ENCODE peak calls at places on chromosomes 2 and 18, in six cellular contexts. One of them, this sample, is unnamed.

GRCh38 chr2:178485356-178485755 is 5.1 kb downstream of the PLEKHA3 start:
- DNase-seq in HCT116: no peak
- DNase-seq in amygdala: no peak
- DNase-seq in NCI-H1092 treated with DMSO at 0.1 percent for 48 hours: no peak
- DNase-seq in iPS DF 19.7: no peak
- DNase-seq in IMR-90: no peak
- DNase-seq in this sample: no peak

GRCh38 chr2:157746234-157746950 is 117.7 kb upstream of the ACVR1C start:
- DNase-seq in NCI-H1092 treated with DMSO at 0.1 percent for 48 hours: no peak
- DNase-seq in IMR-90: peak
- DNase-seq in HCT116: no peak
- DNase-seq in iPS DF 19.7: no peak
- DNase-seq in amygdala: no peak
- DNase-seq in this sample: peak

GRCh38 chr2:128611421-128612320 is 293.0 kb upstream of the HS6ST1 start:
- DNase-seq in HCT116: no peak
- DNase-seq in iPS DF 19.7: no peak
- DNase-seq in amygdala: no peak
- DNase-seq in IMR-90: no peak
- DNase-seq in NCI-H1092 treated with DMSO at 0.1 percent for 48 hours: no peak
- DNase-seq in this sample: no peak

GRCh38 chr2:222892321-222892720 is 31.5 kb downstream of the ACSL3 start:
- DNase-seq in IMR-90: peak
- DNase-seq in amygdala: no peak
- DNase-seq in iPS DF 19.7: no peak
- DNase-seq in HCT116: no peak
- DNase-seq in NCI-H1092 treated with DMSO at 0.1 percent for 48 hours: no peak
- DNase-seq in this sample: peak

GRCh38 chr2:102245266-102246151 is 58.7 kb downstream of the IL1RL2 start:
- DNase-seq in iPS DF 19.7: no peak
- DNase-seq in NCI-H1092 treated with DMSO at 0.1 percent for 48 hours: no peak
- DNase-seq in IMR-90: peak
- DNase-seq in amygdala: no peak
- DNase-seq in HCT116: no peak
- DNase-seq in this sample: peak

GRCh38 chr18:627211-627610 is 30.2 kb upstream of the TYMS start:
- DNase-seq in iPS DF 19.7: no peak
- DNase-seq in HCT116: no peak
- DNase-seq in amygdala: no peak
- DNase-seq in NCI-H1092 treated with DMSO at 0.1 percent for 48 hours: no peak
- DNase-seq in IMR-90: peak
- DNase-seq in this sample: no peak

GRCh38 chr2:10039658-10040410 is 3.5 kb upstream of the KLF11 start:
- DNase-seq in iPS DF 19.7: no peak
- DNase-seq in HCT116: no peak
- DNase-seq in amygdala: peak
- DNase-seq in NCI-H1092 treated with DMSO at 0.1 percent for 48 hours: no peak
- DNase-seq in IMR-90: no peak
- DNase-seq in this sample: no peak

GRCh38 chr18:62073882-62074281 is 113.0 kb downstream of the PIGN start:
- DNase-seq in NCI-H1092 treated with DMSO at 0.1 percent for 48 hours: no peak
- DNase-seq in iPS DF 19.7: no peak
- DNase-seq in IMR-90: no peak
- DNase-seq in amygdala: no peak
- DNase-seq in HCT116: no peak
- DNase-seq in this sample: no peak

GRCh38 chr18:77114070-77114563 is 18.5 kb downstream of the MBP start:
- DNase-seq in IMR-90: no peak
- DNase-seq in NCI-H1092 treated with DMSO at 0.1 percent for 48 hours: no peak
- DNase-seq in amygdala: no peak
- DNase-seq in HCT116: no peak
- DNase-seq in iPS DF 19.7: no peak
- DNase-seq in this sample: no peak

GRCh38 chr18:11808001-11808855 is 43.0 kb upstream of the CHMP1B start:
- DNase-seq in amygdala: no peak
- DNase-seq in HCT116: peak
- DNase-seq in iPS DF 19.7: peak
- DNase-seq in IMR-90: peak
- DNase-seq in NCI-H1092 treated with DMSO at 0.1 percent for 48 hours: no peak
- DNase-seq in this sample: peak

GRCh38 chr2:68971591-68972231 is 2.7 kb upstream of the GKN1 start:
- DNase-seq in NCI-H1092 treated with DMSO at 0.1 percent for 48 hours: no peak
- DNase-seq in HCT116: no peak
- DNase-seq in iPS DF 19.7: no peak
- DNase-seq in IMR-90: peak
- DNase-seq in amygdala: no peak
- DNase-seq in this sample: peak

GRCh38 chr18:58078889-58079573 is 35.0 kb downstream of the NEDD4L start:
- DNase-seq in amygdala: no peak
- DNase-seq in IMR-90: no peak
- DNase-seq in HCT116: no peak
- DNase-seq in iPS DF 19.7: no peak
- DNase-seq in NCI-H1092 treated with DMSO at 0.1 percent for 48 hours: no peak
- DNase-seq in this sample: no peak

GRCh38 chr2:237474511-237474911 is 12.5 kb upstream of the MLPH start:
- DNase-seq in amygdala: no peak
- DNase-seq in NCI-H1092 treated with DMSO at 0.1 percent for 48 hours: no peak
- DNase-seq in HCT116: no peak
- DNase-seq in iPS DF 19.7: no peak
- DNase-seq in IMR-90: no peak
- DNase-seq in this sample: peak

GRCh38 chr2:135709992-135710391 is 31.7 kb upstream of the UBXN4 start:
- DNase-seq in NCI-H1092 treated with DMSO at 0.1 percent for 48 hours: peak
- DNase-seq in amygdala: peak
- DNase-seq in IMR-90: peak
- DNase-seq in HCT116: peak
- DNase-seq in iPS DF 19.7: no peak
- DNase-seq in this sample: peak

GRCh38 chr2:144508162-144508765 is 11.7 kb downstream of the ZEB2 start:
- DNase-seq in IMR-90: no peak
- DNase-seq in NCI-H1092 treated with DMSO at 0.1 percent for 48 hours: no peak
- DNase-seq in amygdala: peak
- DNase-seq in HCT116: no peak
- DNase-seq in iPS DF 19.7: no peak
- DNase-seq in this sample: peak

GRCh38 chr2:217248312-217248935 is 388.6 kb upstream of the TNP1 start:
- DNase-seq in amygdala: peak
- DNase-seq in IMR-90: peak
- DNase-seq in HCT116: no peak
- DNase-seq in NCI-H1092 treated with DMSO at 0.1 percent for 48 hours: peak
- DNase-seq in iPS DF 19.7: no peak
- DNase-seq in this sample: no peak

GRCh38 chr2:8230466-8230865 is 451.4 kb upstream of the ID2 start:
- DNase-seq in IMR-90: no peak
- DNase-seq in amygdala: no peak
- DNase-seq in NCI-H1092 treated with DMSO at 0.1 percent for 48 hours: no peak
- DNase-seq in iPS DF 19.7: no peak
- DNase-seq in HCT116: no peak
- DNase-seq in this sample: no peak

GRCh38 chr2:74778381-74779371 is 55.3 kb upstream of the HK2 start:
- DNase-seq in IMR-90: peak
- DNase-seq in NCI-H1092 treated with DMSO at 0.1 percent for 48 hours: peak
- DNase-seq in HCT116: no peak
- DNase-seq in iPS DF 19.7: peak
- DNase-seq in amygdala: no peak
- DNase-seq in this sample: peak

GRCh38 chr2:147715807-147716206 is 129.0 kb upstream of the ACVR2A start:
- DNase-seq in HCT116: no peak
- DNase-seq in IMR-90: no peak
- DNase-seq in NCI-H1092 treated with DMSO at 0.1 percent for 48 hours: no peak
- DNase-seq in amygdala: no peak
- DNase-seq in iPS DF 19.7: no peak
- DNase-seq in this sample: no peak

GRCh38 chr2:3848776-3849175 is 145.4 kb downstream of the DCDC2C start:
- DNase-seq in HCT116: no peak
- DNase-seq in iPS DF 19.7: no peak
- DNase-seq in NCI-H1092 treated with DMSO at 0.1 percent for 48 hours: no peak
- DNase-seq in amygdala: no peak
- DNase-seq in IMR-90: no peak
- DNase-seq in this sample: no peak

GRCh38 chr2:201768918-201769317 is 11.8 kb downstream of the ALS2 start:
- DNase-seq in amygdala: no peak
- DNase-seq in iPS DF 19.7: no peak
- DNase-seq in HCT116: no peak
- DNase-seq in IMR-90: peak
- DNase-seq in NCI-H1092 treated with DMSO at 0.1 percent for 48 hours: no peak
- DNase-seq in this sample: peak

GRCh38 chr2:75986617-75987016 is 275.9 kb upstream of the GCFC2 start:
- DNase-seq in HCT116: no peak
- DNase-seq in NCI-H1092 treated with DMSO at 0.1 percent for 48 hours: no peak
- DNase-seq in iPS DF 19.7: no peak
- DNase-seq in amygdala: no peak
- DNase-seq in IMR-90: no peak
- DNase-seq in this sample: no peak

GRCh38 chr2:37361416-37361815 is 17.0 kb downstream of the QPCT start:
- DNase-seq in IMR-90: no peak
- DNase-seq in HCT116: no peak
- DNase-seq in iPS DF 19.7: no peak
- DNase-seq in amygdala: no peak
- DNase-seq in NCI-H1092 treated with DMSO at 0.1 percent for 48 hours: no peak
- DNase-seq in this sample: no peak

GRCh38 chr2:180077295-180077906 is 70.3 kb upstream of the CWC22 start:
- DNase-seq in iPS DF 19.7: no peak
- DNase-seq in IMR-90: peak
- DNase-seq in amygdala: no peak
- DNase-seq in NCI-H1092 treated with DMSO at 0.1 percent for 48 hours: peak
- DNase-seq in HCT116: peak
- DNase-seq in this sample: peak

GRCh38 chr2:232085179-232085578 is 123.7 kb downstream of the DIS3L2 start:
- DNase-seq in HCT116: no peak
- DNase-seq in NCI-H1092 treated with DMSO at 0.1 percent for 48 hours: no peak
- DNase-seq in IMR-90: no peak
- DNase-seq in amygdala: no peak
- DNase-seq in iPS DF 19.7: no peak
- DNase-seq in this sample: no peak

This sample was measured in ELR.